ENCODE peak calls at places on chromosomes 2 and 18, in four cellular contexts. W is lower lobe of right lung, Q is choroid plexus epithelial cell, A is kidney. P is an unnamed sample.

GRCh38 chr2:99648906-99649606 is 159.2 kb upstream of the REV1 start:
- DNase-seq in W (no peak), Q (no peak), A (no peak), P (no peak)

GRCh38 chr2:71499691-71500090 is 46.3 kb downstream of the DYSF start:
- DNase-seq in W (no peak), Q (no peak), A (no peak), P (no peak)

GRCh38 chr2:8500124-8501054 is 181.5 kb upstream of the ID2 start:
- DNase-seq in W (no peak), Q (peak), A (no peak), P (no peak)

GRCh38 chr2:26672112-26672817 is 20.3 kb upstream of the KCNK3 start:
- DNase-seq in W (no peak), Q (no peak), A (no peak), P (no peak)

GRCh38 chr18:79068299-79068945 is 772 bp upstream of the ATP9B start:
- DNase-seq in W (no peak), Q (peak), A (no peak), P (peak)

GRCh38 chr18:32769242-32770180 is 3.3 kb downstream of the KLHL14 start:
- DNase-seq in W (no peak), Q (peak), A (peak), P (peak)

GRCh38 chr2:231128541-231128940 is 3.7 kb upstream of the HTR2B start:
- DNase-seq in W (no peak), Q (no peak), A (no peak), P (no peak)

GRCh38 chr2:145038041-145038525 is 518.2 kb upstream of the ZEB2 start:
- DNase-seq in W (no peak), Q (peak), A (no peak), P (no peak)

DNA sequence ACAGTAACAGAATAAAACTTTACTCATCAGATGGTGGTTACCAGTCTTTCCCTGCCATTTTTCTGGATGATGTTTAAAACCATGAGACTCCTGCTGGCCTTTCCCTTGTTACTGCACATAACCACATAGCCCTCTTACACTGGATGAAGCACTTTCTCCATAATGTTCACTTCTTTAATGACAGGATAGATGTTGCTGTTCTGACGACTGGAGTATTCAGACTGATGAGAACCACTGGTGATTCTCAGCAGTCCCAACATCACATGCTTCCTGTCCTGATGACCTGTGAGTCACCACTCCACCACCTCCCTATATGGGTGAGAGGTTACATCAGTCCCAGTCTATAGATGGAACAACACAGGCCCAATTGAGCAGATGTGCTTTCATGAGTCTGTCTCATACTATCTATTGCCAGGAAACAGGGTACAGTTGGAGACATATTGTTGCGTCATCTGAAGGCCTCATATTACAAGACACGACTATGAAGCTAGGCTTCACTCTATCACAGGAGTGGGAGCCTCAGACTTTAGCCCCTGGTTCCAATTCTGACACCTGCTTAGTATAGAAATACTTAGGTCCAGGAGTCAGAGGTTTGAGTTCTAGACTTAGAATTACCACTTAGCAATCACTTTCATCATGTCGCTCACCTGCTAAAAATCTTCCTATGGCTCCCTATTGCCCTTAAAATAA is 145.7 kb upstream of the KLF7 start:
- DNase-seq in W (peak), Q (peak), A (no peak), P (peak)
- TF ChIP-seq CTCF in W (peak), Q (peak), A (no peak), P (peak)

DNA sequence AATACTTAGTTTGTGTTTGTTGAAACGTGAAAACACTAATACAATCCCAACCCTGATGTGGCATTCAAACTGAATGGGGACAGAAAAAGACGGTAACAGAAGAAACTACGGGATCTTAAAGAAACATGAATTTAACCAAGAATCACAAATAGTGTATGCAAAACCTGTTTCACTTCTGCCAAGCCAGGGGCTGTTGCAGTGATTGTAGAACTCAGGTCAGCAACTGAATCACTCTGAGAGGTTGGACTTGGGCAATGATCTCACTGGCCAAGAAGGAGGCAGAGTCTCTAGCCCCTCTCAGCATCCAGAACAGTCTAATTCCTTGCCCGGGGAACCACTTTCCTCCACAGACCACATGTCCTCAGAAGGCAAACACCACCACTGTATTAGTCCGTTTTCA is 54.9 kb upstream of the CRIM1 start:
- DNase-seq in W (no peak), Q (no peak), A (no peak), P (no peak)
- TF ChIP-seq CTCF in W (no peak), Q (no peak), A (no peak), P (no peak)

DNA sequence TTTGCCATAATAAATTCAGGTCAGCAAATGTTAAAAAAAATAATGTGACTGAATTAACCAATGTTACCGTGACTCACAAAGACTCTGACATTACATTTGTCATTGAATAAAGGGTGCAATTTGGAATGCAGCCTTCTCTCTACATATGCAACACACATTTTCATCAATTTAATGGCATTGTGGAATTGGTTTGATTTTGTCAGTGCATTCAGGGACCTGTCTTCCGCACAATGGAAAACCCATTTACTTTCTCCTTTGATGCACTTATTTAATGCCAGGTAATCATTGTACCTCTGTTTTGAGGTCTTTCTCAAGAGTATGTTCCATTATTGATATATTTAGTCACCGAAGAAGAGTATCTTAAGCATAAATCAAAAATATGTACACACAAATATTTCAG is 1099.3 kb downstream of the SOCS6 start:
- DNase-seq in W (no peak), Q (no peak), A (no peak), P (no peak)
- TF ChIP-seq CTCF in W (no peak), Q (no peak), A (no peak), P (no peak)

GRCh38 chr2:61905372-61906186 is at the start of gene COMMD1:
- DNase-seq in W (peak), Q (peak), A (peak), P (peak)

GRCh38 chr2:61906187-61906470 is 655 bp downstream of the COMMD1 start:
- DNase-seq in W (no peak), Q (no peak), A (no peak), P (no peak)

GRCh38 chr2:61910603-61911002 is 5.1 kb downstream of the COMMD1 start:
- DNase-seq in W (no peak), Q (peak), A (no peak), P (no peak)

DNA sequence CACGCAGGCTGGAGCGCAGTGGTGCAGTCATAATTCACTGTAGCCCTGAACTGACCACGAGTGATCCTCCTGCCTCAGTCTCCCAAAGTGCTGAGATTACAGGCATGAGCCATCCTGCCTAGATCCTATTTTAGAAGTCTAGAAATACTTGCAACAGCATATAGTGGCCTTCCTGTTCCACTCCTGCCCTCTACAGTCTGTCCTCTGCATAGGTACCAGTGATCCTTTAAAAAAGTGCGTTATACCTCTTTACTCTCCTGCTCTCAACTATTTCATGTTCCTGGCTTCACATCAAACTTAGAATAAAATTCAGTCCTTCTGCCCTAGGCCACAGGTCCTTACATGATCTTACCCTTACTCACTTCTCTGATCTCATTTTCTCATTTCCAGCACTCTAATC is 6.0 kb downstream of the COMMD1 start:
- DNase-seq in W (no peak), Q (peak), A (no peak), P (no peak)
- TF ChIP-seq CTCF in W (no peak), Q (peak), A (peak), P (peak)

GRCh38 chr2:38343212-38343611 is 33.9 kb downstream of the ATL2 start:
- DNase-seq in W (no peak), Q (no peak), A (no peak), P (no peak)

GRCh38 chr2:38345323-38346038 is 31.6 kb downstream of the ATL2 start:
- DNase-seq in W (no peak), Q (no peak), A (no peak), P (no peak)

GRCh38 chr2:38344813-38345212 is 32.3 kb downstream of the ATL2 start:
- DNase-seq in W (no peak), Q (no peak), A (no peak), P (peak)
- TF ChIP-seq CTCF in W (no peak), Q (no peak), A (no peak), P (no peak)

DNA sequence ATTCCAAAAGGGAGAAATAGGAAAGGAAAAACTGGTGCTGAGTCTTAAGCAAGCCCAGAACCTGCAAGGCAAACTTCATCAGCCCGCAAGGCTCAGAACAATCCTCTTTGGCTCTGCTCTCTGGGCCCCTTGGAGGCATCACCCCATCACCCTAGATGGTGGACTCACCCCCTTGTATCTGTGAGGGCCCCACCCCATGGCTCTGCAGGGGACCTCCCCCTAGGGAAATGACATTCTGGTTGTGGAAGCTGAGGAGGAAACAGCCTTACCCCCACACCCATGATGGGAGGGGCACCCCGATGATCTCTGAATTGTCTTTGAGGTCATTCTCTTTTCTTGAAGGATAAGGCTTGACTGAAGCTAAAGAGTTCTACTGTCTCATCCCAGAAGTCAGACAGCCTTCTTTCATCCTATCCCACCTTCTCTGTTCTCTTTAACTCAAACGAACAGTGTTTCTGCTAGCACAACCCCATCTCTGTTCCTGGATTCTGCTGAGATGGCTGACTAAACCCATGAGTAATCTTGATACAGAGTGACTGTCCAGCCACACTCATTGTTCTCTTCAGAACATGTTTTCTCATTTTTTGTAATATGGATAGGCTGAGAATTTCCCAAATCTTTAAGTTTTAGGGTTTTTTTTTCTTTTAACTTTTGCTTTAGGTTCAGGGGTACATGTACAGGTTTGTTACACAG is 492.1 kb upstream of the MYT1L start:
- DNase-seq in W (no peak), Q (no peak), A (no peak), P (no peak)
- TF ChIP-seq CTCF in W (no peak), Q (no peak), A (no peak), P (no peak)

GRCh38 chr2:33412920-33413319 is 63.5 kb upstream of the RASGRP3 start:
- DNase-seq in W (no peak), Q (peak), A (no peak), P (peak)
- TF ChIP-seq CTCF in W (peak), Q (peak), A (peak), P (peak)

P was measured in GM10248.